ENCODE peak calls at places on chromosomes 7 and 10, in four cellular contexts. One of them, this sample, is unnamed.

GRCh38 chr10:80041162-80041561 is 37.3 kb upstream of the TMEM254 start:
- DNase-seq in globus pallidus: no peak
- DNase-seq in OCI-LY7: no peak
- DNase-seq in iris pigment epithelial cell: no peak
- DNase-seq in this sample: no peak

GRCh38 chr7:108335264-108335918 is 120.8 kb downstream of the NRCAM start:
- DNase-seq in globus pallidus: no peak
- DNase-seq in OCI-LY7: no peak
- DNase-seq in iris pigment epithelial cell: peak; percentile 23
- DNase-seq in this sample: no peak

GRCh38 chr10:132712291-132712690 is 73.7 kb downstream of the NKX6-2 start:
- DNase-seq in globus pallidus: no peak
- DNase-seq in OCI-LY7: no peak
- DNase-seq in iris pigment epithelial cell: no peak
- DNase-seq in this sample: no peak

GRCh38 chr7:149004405-149005370 is 23.6 kb downstream of the PDIA4 start:
- DNase-seq in globus pallidus: no peak
- DNase-seq in OCI-LY7: no peak
- DNase-seq in iris pigment epithelial cell: peak; percentile 58
- DNase-seq in this sample: no peak

GRCh38 chr10:132631348-132631735 is 93.8 kb downstream of the INPP5A start:
- DNase-seq in globus pallidus: no peak
- DNase-seq in OCI-LY7: no peak
- DNase-seq in iris pigment epithelial cell: no peak
- DNase-seq in this sample: no peak

GRCh38 chr7:123961731-123962130 is 36.7 kb downstream of the SPAM1 start:
- DNase-seq in globus pallidus: no peak
- DNase-seq in OCI-LY7: no peak
- DNase-seq in iris pigment epithelial cell: peak; percentile 5
- DNase-seq in this sample: no peak

GRCh38 chr7:95180-95862 is 97.0 kb upstream of the FAM20C start:
- DNase-seq in globus pallidus: no peak
- DNase-seq in OCI-LY7: no peak
- DNase-seq in iris pigment epithelial cell: peak; percentile 69
- DNase-seq in this sample: no peak

GRCh38 chr7:156463280-156463679 is 177.3 kb upstream of the RNF32 start:
- DNase-seq in globus pallidus: no peak
- DNase-seq in OCI-LY7: no peak
- DNase-seq in iris pigment epithelial cell: no peak
- DNase-seq in this sample: no peak

GRCh38 chr10:127293640-127294039 is 97.2 kb upstream of the INSYN2A start:
- DNase-seq in globus pallidus: no peak
- DNase-seq in OCI-LY7: no peak
- DNase-seq in iris pigment epithelial cell: no peak
- DNase-seq in this sample: peak; percentile 26

GRCh38 chr10:58784361-58784760 is 271.7 kb downstream of the BICC1 start:
- DNase-seq in globus pallidus: no peak
- DNase-seq in OCI-LY7: no peak
- DNase-seq in iris pigment epithelial cell: peak; percentile 51
- DNase-seq in this sample: no peak

GRCh38 chr10:125048101-125048864 is 106.4 kb downstream of the ZRANB1 start:
- DNase-seq in globus pallidus: peak; percentile 85
- DNase-seq in OCI-LY7: peak; percentile 74
- DNase-seq in iris pigment epithelial cell: peak; percentile 86
- DNase-seq in this sample: peak; percentile 61

This sample was measured in MV-4-11.